ENCODE peak calls at places on chromosomes 7 and 10, in six cellular contexts. C is neural crest cell, B is left lung, T is suprapubic skin, L is ovary, Y is OCI-LY7. H is an unnamed sample.
A peak's percentile ranks its signal among the peaks of the same experiment; 100 is the strongest.

GRCh38 chr10:101631821-101632475 is 43.8 kb downstream of the DPCD start:
- DNase-seq in L (peak; percentile 3), B (no peak), C (no peak), T (no peak), Y (no peak), H (no peak)

GRCh38 chr10:108249940-108250339 is 1085.4 kb upstream of the SORCS1 start:
- DNase-seq in Y (peak; percentile 8), L (no peak), T (no peak), C (no peak), B (no peak), H (no peak)

GRCh38 chr10:80411267-80411668 is 2.9 kb downstream of the PRXL2A start:
- DNase-seq in T (no peak), Y (no peak), B (peak; percentile 42), C (no peak), L (peak; percentile 71), H (no peak)

GRCh38 chr7:5437987-5438386 is 14.4 kb upstream of the TNRC18 start:
- DNase-seq in T (no peak), L (no peak), B (no peak), Y (no peak), C (no peak), H (no peak)

GRCh38 chr7:28479507-28479947 is 67.2 kb downstream of the CREB5 start:
- DNase-seq in Y (no peak), C (no peak), B (no peak), L (no peak), T (no peak), H (no peak)

GRCh38 chr10:22682237-22683192 is 31.9 kb downstream of the PIP4K2A start:
- DNase-seq in C (no peak), B (peak; percentile 51), T (no peak), L (no peak), Y (peak; percentile 6), H (no peak)

GRCh38 chr10:102675151-102675886 is 31.0 kb downstream of the TRIM8 start:
- DNase-seq in T (no peak), C (peak; percentile 37), L (no peak), B (peak; percentile 32), Y (no peak), H (no peak)

GRCh38 chr10:501596-501995 is 187.9 kb downstream of the DIP2C start:
- DNase-seq in B (no peak), Y (no peak), L (no peak), C (no peak), T (peak; percentile 74), H (no peak)

GRCh38 chr7:47496666-47497065 is 85.2 kb downstream of the TNS3 start:
- DNase-seq in B (no peak), Y (no peak), L (no peak), T (no peak), C (no peak), H (no peak)

GRCh38 chr7:148535227-148535626 is 55.3 kb upstream of the C7orf33 start:
- DNase-seq in B (no peak), L (no peak), T (no peak), C (no peak), Y (peak; percentile 11), H (no peak)

GRCh38 chr7:55178292-55178862 is 159.6 kb downstream of the EGFR start:
- DNase-seq in C (no peak), Y (no peak), L (no peak), T (no peak), B (no peak), H (no peak)

DNA sequence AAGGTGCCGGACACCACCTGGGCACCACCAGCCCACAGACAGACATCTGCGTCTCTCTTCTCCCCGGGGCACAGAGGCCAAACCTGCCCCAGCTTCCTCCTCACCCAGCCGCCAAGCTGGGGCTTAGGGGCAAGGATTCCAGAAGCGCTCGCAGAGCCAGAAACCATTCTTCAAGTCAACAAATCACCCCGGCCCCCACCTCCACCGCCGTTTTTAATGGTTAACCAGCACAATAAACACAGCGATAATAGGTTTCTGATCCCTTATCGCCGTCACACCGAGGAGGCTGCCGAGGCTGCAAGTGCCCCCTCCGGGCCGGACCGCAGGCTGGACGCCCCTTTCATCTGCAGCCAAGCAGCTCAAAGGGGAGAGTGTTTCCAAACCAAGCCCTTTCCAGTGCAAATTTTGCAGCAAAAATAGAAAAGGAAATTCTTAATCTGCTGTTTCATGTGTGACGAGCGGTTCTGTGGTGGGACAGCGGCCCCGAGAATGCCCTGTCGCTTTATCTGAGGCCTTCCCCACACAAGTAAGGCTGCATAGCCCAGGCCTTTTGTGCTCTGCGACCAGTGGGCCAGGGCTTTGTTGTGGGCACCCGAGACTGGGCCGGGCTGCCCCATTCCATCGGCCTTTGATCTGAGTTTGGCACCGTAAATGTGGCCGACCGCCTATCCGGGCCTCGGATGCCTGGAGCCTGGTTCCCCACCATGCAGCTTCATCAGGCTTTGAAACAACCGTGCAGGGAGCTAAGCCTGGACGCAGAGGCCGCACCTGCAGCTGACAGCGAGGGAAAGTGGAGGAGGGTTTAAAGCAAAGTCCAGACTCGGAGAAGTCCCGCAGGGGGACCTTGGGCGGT is 83.2 kb downstream of the FOXL3 start:
- DNase-seq in T (peak; percentile 77), Y (no peak), B (peak; percentile 22), L (peak; percentile 7), C (no peak), H (no peak)
- TF ChIP-seq CTCF in T (no peak), Y (no peak), B (no peak), L (no peak), C (no peak), H (no peak)

GRCh38 chr7:83947260-83947659 is 247.3 kb downstream of the SEMA3A start:
- DNase-seq in T (no peak), Y (peak; percentile 24), C (no peak), B (no peak), L (no peak), H (no peak)
- TF ChIP-seq CTCF in T (no peak), Y (peak; percentile 77), C (peak; percentile 41), B (peak; percentile 24), L (no peak), H (peak; percentile 54)

GRCh38 chr10:63007112-63007511 is 126.0 kb upstream of the NRBF2 start:
- DNase-seq in C (no peak), Y (no peak), L (no peak), T (no peak), B (no peak), H (no peak)

GRCh38 chr10:63008491-63008890 is 124.6 kb upstream of the NRBF2 start:
- DNase-seq in L (no peak), C (no peak), T (no peak), Y (no peak), B (no peak), H (no peak)

GRCh38 chr10:63005246-63005645 is 127.9 kb upstream of the NRBF2 start:
- DNase-seq in L (no peak), T (no peak), Y (no peak), C (no peak), B (no peak), H (no peak)

GRCh38 chr10:63003816-63004453 is 129.2 kb upstream of the NRBF2 start:
- DNase-seq in C (no peak), L (no peak), T (no peak), Y (peak; percentile 10), B (no peak), H (no peak)
- TF ChIP-seq CTCF in C (peak; percentile 61), L (no peak), T (no peak), Y (peak; percentile 71), B (no peak), H (peak; percentile 64)

GRCh38 chr7:151069841-151070572 is 10.6 kb downstream of the FASTK start:
- DNase-seq in B (no peak), C (no peak), T (no peak), L (no peak), Y (no peak), H (no peak)
- TF ChIP-seq CTCF in B (no peak), C (no peak), T (no peak), L (no peak), Y (no peak), H (no peak)

GRCh38 chr10:105545101-105545500 is 904.0 kb downstream of the SORCS3 start:
- DNase-seq in L (no peak), Y (no peak), C (no peak), B (no peak), T (no peak), H (no peak)
- TF ChIP-seq CTCF in L (no peak), Y (no peak), C (no peak), B (no peak), T (no peak), H (no peak)

DNA sequence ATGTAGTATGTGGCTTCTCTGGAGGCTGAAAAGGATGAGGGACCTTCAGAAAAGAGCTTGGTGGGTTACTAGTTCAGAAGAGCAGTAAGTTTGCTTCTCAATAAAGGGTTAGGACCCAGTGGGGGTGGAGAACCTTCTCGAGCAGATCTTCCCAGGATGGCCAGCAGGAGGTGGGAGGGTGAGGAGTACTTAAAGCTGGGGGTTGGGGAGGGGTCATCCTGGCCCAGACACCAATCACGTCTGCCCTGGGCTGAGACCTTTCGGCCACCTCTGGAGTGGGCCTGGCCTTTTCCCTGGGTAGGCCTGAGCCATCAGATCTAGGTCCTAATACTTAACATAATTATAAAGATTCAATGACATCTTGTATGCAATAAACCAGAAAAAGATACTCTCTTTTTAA is 149.0 kb upstream of the TCF7L2 start:
- DNase-seq in B (no peak), T (no peak), C (no peak), L (no peak), Y (no peak), H (no peak)
- TF ChIP-seq CTCF in B (no peak), T (no peak), C (no peak), L (no peak), Y (no peak), H (no peak)

GRCh38 chr7:38451840-38452239 is 178.4 kb upstream of the TARP start:
- DNase-seq in Y (no peak), B (no peak), C (no peak), T (no peak), L (no peak), H (no peak)
- TF ChIP-seq CTCF in Y (peak; percentile 22), B (no peak), C (peak; percentile 46), T (no peak), L (no peak), H (peak; percentile 55)

DNA sequence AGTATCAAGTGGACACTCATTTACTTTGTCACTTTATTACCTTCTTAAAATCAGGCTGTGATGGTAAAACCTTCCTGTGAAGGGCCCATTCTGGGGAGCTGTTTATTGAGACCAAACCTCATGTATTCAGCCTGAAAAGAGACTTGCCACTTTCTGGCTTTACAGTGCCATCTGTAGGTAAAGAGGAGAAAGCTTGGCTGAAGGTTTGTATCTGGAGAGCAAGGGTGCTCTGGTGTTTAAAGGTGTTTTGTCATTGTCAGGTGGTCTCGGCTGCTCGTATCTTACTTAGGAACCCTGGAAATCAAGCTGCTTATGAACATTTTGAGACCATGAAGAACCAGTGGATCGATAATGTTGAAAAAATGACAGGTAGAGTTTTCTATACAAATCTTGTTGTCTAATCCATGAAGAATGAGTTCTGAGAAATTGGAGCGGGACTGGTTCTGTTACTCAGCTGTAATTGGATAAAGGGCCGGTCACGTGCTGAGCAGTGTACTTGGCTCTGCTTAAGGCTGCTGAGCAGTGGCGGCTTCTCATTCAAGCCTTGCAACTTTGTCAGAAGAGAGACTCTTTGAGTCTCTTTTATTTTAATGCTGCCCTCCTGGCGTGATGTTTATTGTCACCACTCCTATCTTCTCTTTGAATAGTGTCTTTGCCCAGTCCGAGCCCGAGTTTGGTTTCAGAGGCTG is 46.9 kb downstream of the AP3M1 start:
- DNase-seq in C (no peak), B (no peak), T (no peak), L (no peak), Y (peak; percentile 58), H (no peak)
- TF ChIP-seq CTCF in C (peak; percentile 54), B (no peak), T (no peak), L (no peak), Y (peak; percentile 86), H (peak; percentile 58)

DNA sequence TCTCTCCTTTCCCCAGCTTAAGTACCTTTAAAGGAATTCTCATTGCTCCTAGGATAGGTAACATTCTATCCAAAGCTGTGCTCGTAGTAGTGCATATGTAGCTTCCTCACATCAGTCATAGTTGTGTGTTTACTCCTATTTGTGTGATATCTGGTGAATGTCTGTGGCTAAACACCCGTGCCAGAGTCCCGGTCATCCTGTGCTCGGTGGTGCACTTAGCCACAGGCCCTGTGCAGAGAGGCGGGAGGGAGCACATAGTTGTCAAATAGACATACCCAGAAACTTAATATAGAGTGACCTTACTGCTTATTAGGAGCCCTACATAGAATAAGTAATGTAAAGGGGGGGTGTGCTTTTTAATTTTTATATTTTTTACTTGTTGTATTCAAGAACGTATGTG is 76.6 kb downstream of the RBM33 start:
- DNase-seq in B (no peak), C (no peak), T (no peak), Y (peak; percentile 66), L (no peak), H (no peak)
- TF ChIP-seq CTCF in B (no peak), C (no peak), T (no peak), Y (no peak), L (no peak), H (no peak)